ENCODE peak calls at places on chromosomes 16 and 17, in nine cellular contexts. T is astrocyte of the spinal cord, Q is cardiac muscle cell, R is brain microvascular endothelial cell, X is WERI-Rb-1, N is mammary epithelial cell, M is fibroblast of the aortic adventitia, W is psoas muscle, K is stomach. O is an unnamed sample.

GRCh38 chr16:2028620-2029220 is 2.0 kb downstream of the NHERF2 start:
- DNase-seq in T (no peak), Q (no peak), R (no peak), X (no peak), N (no peak), M (no peak), W (no peak), K (peak), O (no peak)

GRCh38 chr16:87582221-87582965 is 19.9 kb upstream of the JPH3 start:
- DNase-seq in T (peak), Q (peak), R (peak), X (peak), N (no peak), M (peak), W (peak), K (no peak), O (peak)

GRCh38 chr16:50302472-50303005 is 36.2 kb downstream of the ADCY7 start:
- DNase-seq in T (no peak), Q (no peak), R (no peak), X (no peak), N (no peak), M (no peak), W (no peak), K (no peak), O (no peak)

GRCh38 chr17:68993112-68993511 is 37.9 kb upstream of the ABCA8 start:
- DNase-seq in T (peak), Q (peak), R (peak), X (no peak), N (peak), M (peak), W (no peak), K (no peak), O (peak)

GRCh38 chr17:50934672-50935200 is 68.6 kb upstream of the TOB1 start:
- DNase-seq in T (no peak), Q (no peak), R (no peak), X (peak), N (no peak), M (no peak), W (no peak), K (no peak), O (no peak)

GRCh38 chr16:56988161-56988947 is 1.0 kb upstream of the NLRC5 start:
- DNase-seq in T (no peak), Q (peak), R (no peak), X (no peak), N (no peak), M (peak), W (no peak), K (no peak), O (peak)

GRCh38 chr17:28946239-28946638 is 5.1 kb downstream of the PHF12 start:
- DNase-seq in T (peak), Q (peak), R (peak), X (no peak), N (peak), M (peak), W (no peak), K (no peak), O (no peak)

GRCh38 chr17:59558039-59558438 is 7.4 kb upstream of the DHX40 start:
- DNase-seq in T (no peak), Q (no peak), R (no peak), X (no peak), N (no peak), M (no peak), W (no peak), K (no peak), O (no peak)

GRCh38 chr17:44071772-44072171 is 1.2 kb downstream of the G6PC3 start:
- DNase-seq in T (no peak), Q (no peak), R (no peak), X (no peak), N (peak), M (peak), W (no peak), K (no peak), O (no peak)

GRCh38 chr17:44067547-44067945 is 1.1 kb upstream of the LSM12 start:
- DNase-seq in T (no peak), Q (no peak), R (no peak), X (no peak), N (no peak), M (no peak), W (no peak), K (no peak), O (no peak)

GRCh38 chr17:44071198-44071520 is 624 bp downstream of the G6PC3 start:
- DNase-seq in T (no peak), Q (no peak), R (no peak), X (no peak), N (no peak), M (peak), W (no peak), K (no peak), O (peak)

GRCh38 chr17:44070455-44071197 is at the start of gene G6PC3:
- DNase-seq in T (peak), Q (peak), R (peak), X (peak), N (peak), M (peak), W (peak), K (peak), O (peak)

GRCh38 chr17:44069974-44070454 is 521 bp upstream of the G6PC3 start:
- DNase-seq in T (no peak), Q (peak), R (no peak), X (peak), N (peak), M (peak), W (no peak), K (no peak), O (no peak)
- H3K4me3 ChIP-seq in T (peak), Q (peak), R (peak), X (peak), N (peak), M (peak), W (peak), K (peak), O (peak)

DNA sequence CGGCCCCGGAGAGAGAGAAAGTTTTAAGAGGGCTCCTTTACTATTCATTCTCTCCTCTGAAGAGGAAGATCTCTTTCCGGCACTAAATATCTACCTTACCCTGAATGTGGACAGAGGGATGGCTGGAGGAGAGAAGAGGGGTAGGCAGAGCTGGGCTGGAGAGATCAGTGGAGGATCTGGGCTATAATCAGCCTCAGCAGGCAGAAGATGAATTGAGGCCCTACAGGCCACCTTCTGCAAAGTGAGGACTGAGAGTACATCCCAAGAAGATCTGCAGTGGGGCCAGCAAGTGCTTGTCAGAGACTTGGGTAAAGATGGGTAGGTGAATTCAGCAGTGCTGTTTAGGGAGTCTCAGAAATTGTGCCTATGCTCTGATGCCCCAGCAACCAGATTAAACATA is 6.5 kb upstream of the HOXB1 start:
- DNase-seq in T (no peak), Q (no peak), R (no peak), X (no peak), N (no peak), M (no peak), W (no peak), K (no peak), O (no peak)
- TF ChIP-seq CTCF in T (no peak), Q (no peak), R (no peak), X (no peak), N (no peak), M (no peak), W (no peak), K (no peak), O (no peak)

GRCh38 chr16:28610595-28611270 is 889 bp upstream of the SULT1A1 start:
- DNase-seq in T (no peak), Q (no peak), R (no peak), X (no peak), N (no peak), M (no peak), W (no peak), K (peak), O (no peak)

GRCh38 chr16:28607116-28607623 is 2.7 kb downstream of the SULT1A1 start:
- DNase-seq in T (no peak), Q (no peak), R (no peak), X (no peak), N (no peak), M (no peak), W (no peak), K (no peak), O (no peak)

GRCh38 chr16:28606291-28607115 is 3.3 kb downstream of the SULT1A1 start:
- DNase-seq in T (no peak), Q (no peak), R (no peak), X (no peak), N (no peak), M (no peak), W (no peak), K (no peak), O (no peak)

GRCh38 chr16:28604186-28604565 is 5.7 kb downstream of the SULT1A1 start:
- DNase-seq in T (no peak), Q (no peak), R (no peak), X (no peak), N (no peak), M (no peak), W (no peak), K (no peak), O (no peak)

GRCh38 chr16:28609631-28610594 is at the start of gene SULT1A1:
- DNase-seq in T (no peak), Q (peak), R (no peak), X (peak), N (peak), M (peak), W (peak), K (peak), O (no peak)
- H3K4me3 ChIP-seq in T (no peak), Q (no peak), R (no peak), X (peak), N (no peak), M (peak), W (peak), K (peak), O (no peak)

GRCh38 chr17:37413875-37414519 is 7.3 kb downstream of the TADA2A start:
- DNase-seq in T (no peak), Q (no peak), R (no peak), X (no peak), N (no peak), M (no peak), W (no peak), K (no peak), O (no peak)
- TF ChIP-seq CTCF in T (peak), Q (peak), R (peak), X (no peak), N (peak), M (peak), W (no peak), K (no peak), O (peak)

GRCh38 chr17:410674-411401 is 58.2 kb upstream of the RPH3AL start:
- DNase-seq in T (peak), Q (peak), R (no peak), X (peak), N (no peak), M (peak), W (no peak), K (no peak), O (peak)

GRCh38 chr17:413706-414440 is 61.3 kb upstream of the RPH3AL start:
- DNase-seq in T (no peak), Q (no peak), R (no peak), X (no peak), N (no peak), M (no peak), W (no peak), K (no peak), O (no peak)

GRCh38 chr17:411416-412120 is 59.0 kb upstream of the RPH3AL start:
- DNase-seq in T (no peak), Q (no peak), R (no peak), X (no peak), N (no peak), M (no peak), W (no peak), K (no peak), O (no peak)

GRCh38 chr17:412211-413015 is 59.8 kb upstream of the RPH3AL start:
- DNase-seq in T (peak), Q (peak), R (peak), X (peak), N (peak), M (peak), W (no peak), K (peak), O (peak)

GRCh38 chr17:413016-413350 is 60.4 kb upstream of the RPH3AL start:
- DNase-seq in T (no peak), Q (no peak), R (no peak), X (no peak), N (no peak), M (no peak), W (no peak), K (no peak), O (no peak)
- H3K4me3 ChIP-seq in T (no peak), Q (no peak), R (no peak), X (no peak), N (no peak), M (no peak), W (no peak), K (no peak), O (no peak)

GRCh38 chr16:80323187-80323807 is 217.5 kb upstream of the DYNLRB2 start:
- DNase-seq in T (no peak), Q (no peak), R (no peak), X (no peak), N (no peak), M (no peak), W (no peak), K (no peak), O (no peak)

GRCh38 chr16:80318107-80318506 is 222.7 kb upstream of the DYNLRB2 start:
- DNase-seq in T (no peak), Q (no peak), R (no peak), X (no peak), N (no peak), M (no peak), W (no peak), K (no peak), O (no peak)

GRCh38 chr16:80317132-80318098 is 223.4 kb upstream of the DYNLRB2 start:
- DNase-seq in T (no peak), Q (no peak), R (no peak), X (peak), N (no peak), M (no peak), W (no peak), K (no peak), O (no peak)

GRCh38 chr16:80323808-80324195 is 217.0 kb upstream of the DYNLRB2 start:
- DNase-seq in T (no peak), Q (no peak), R (no peak), X (no peak), N (no peak), M (no peak), W (no peak), K (no peak), O (no peak)

GRCh38 chr16:80319181-80319580 is 221.6 kb upstream of the DYNLRB2 start:
- DNase-seq in T (no peak), Q (no peak), R (no peak), X (no peak), N (peak), M (no peak), W (no peak), K (no peak), O (peak)
- TF ChIP-seq CTCF in T (no peak), Q (no peak), R (peak), X (no peak), N (peak), M (no peak), W (no peak), K (no peak), O (no peak)

DNA sequence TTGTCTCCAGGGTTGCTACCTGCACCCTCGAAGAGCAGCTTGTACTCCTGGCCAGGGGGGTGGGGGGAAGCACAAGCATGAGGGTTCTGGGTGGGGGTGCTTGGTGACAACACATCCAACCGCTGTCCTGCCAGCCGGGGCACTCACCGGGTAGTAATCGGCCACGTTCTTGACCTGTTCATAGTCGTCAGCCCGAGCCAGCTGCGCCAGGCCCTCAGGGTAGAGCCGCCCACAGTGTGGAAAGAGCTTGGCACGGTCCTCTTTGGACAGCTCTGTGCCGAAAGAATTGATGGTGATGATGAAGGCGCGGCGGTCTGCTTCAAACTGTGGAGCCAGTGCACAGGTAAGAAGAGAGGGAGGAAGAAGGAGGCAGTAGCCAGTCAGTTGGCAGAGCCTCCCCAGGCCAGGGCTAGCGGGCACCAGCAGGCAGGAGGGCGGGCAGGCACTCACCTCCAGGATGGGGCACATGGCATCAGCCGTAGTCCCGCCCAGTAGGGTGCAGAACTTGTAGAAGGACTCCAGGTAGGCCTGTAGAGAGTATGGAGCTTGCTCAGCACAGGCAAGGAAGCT is 8.0 kb downstream of the HSD11B2 start:
- DNase-seq in T (no peak), Q (no peak), R (no peak), X (no peak), N (no peak), M (no peak), W (no peak), K (no peak), O (no peak)
- H3K4me3 ChIP-seq in T (no peak), Q (no peak), R (no peak), X (no peak), N (no peak), M (no peak), W (no peak), K (no peak), O (no peak)

DNA sequence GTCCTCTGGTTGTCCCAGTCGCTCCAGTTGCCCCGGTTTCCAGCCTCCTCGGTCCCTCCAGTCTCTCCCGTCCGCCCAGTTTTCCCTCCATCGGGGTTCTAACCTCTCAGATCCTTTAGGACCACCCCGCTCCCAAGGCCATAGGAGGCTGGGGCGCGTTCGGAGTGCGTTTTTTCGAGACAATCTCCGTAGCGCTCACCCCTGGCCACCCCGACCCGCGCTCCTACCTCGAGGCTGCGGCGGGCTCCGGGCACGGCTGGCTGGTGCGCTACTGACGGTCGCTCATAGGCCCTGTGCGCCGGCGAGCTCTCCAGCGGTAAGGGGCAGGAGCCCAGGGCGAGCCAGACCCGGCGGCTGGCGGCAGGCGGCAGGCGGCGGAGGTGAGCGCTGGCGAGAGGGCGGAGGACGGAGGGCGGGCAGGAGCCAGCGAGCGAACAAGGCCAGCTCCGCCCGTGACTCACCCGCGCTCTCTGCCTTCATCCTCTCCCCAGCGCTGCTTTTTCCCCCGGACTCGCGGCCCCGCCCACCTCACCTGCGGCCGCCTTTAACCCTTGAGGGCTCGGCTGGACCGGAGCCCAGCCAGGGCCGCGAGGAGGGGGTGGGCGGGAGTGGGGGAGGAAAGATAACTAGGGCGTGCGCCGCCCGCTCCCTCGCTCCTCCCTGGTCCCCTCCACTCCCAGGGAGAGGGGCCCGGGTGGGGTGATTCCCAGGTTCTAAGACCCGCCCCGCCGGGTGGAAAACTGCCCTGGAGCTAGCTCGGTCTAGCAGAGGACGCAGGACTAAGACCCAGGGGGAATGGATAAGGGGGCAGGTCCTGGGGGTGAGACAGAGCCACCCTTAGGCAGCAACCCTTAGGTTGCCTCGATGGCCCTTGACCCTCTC is at the start of gene SP6:
- DNase-seq in T (peak), Q (peak), R (peak), X (peak), N (peak), M (peak), W (peak), K (peak), O (peak)
- TF ChIP-seq CTCF in T (no peak), Q (peak), R (no peak), X (peak), N (no peak), M (no peak), W (peak), K (no peak), O (no peak)